ENCODE peak calls at places on chromosome 10, in nine cellular contexts. G is A549, W is small intestine, B is IMR-90, A is heart left ventricle, U is OCI-LY7, T is left ventricle myocardium inferior, Z is spleen, R is psoas muscle. E is an unnamed sample. For H3K4me1, the result is how much of the 10 kb centered on the place peaks cover.

GRCh38 chr10:102775201-102775972 is 31.6 kb downstream of the WBP1L start:
- DNase-seq in G (no peak), B (peak), T (peak), A (peak), W (no peak), U (no peak), Z (no peak), R (peak), E (peak)

GRCh38 chr10:50515420-50515819 is 108.3 kb downstream of the SGMS1 start:
- DNase-seq in U (no peak), G (no peak), R (no peak), B (no peak), W (no peak), A (no peak), Z (no peak), T (no peak), E (no peak)

GRCh38 chr10:27457261-27457945 is 46.7 kb upstream of the RAB18 start:
- DNase-seq in B (no peak), W (no peak), A (no peak), R (no peak), G (no peak), T (no peak), Z (no peak), U (no peak), E (no peak)

GRCh38 chr10:7523656-7524055 is 112.8 kb upstream of the SFMBT2 start:
- DNase-seq in Z (no peak), T (no peak), B (no peak), G (peak), A (no peak), R (no peak), U (no peak), W (no peak), E (no peak)

GRCh38 chr10:43202224-43202656 is 64.0 kb downstream of the CSGALNACT2 start:
- DNase-seq in Z (peak), W (peak), A (peak), B (no peak), U (peak), R (peak), G (peak), T (no peak), E (peak)

GRCh38 chr10:12927896-12928295 is 73.6 kb downstream of the CCDC3 start:
- DNase-seq in W (no peak), U (no peak), A (no peak), B (no peak), T (no peak), R (no peak), Z (no peak), G (no peak), E (no peak)

GRCh38 chr10:8149991-8150390 is 95.5 kb downstream of the GATA3 start:
- DNase-seq in A (no peak), R (no peak), Z (no peak), G (no peak), U (no peak), B (no peak), T (no peak), W (no peak), E (no peak)

GRCh38 chr10:555682-556350 is 133.7 kb downstream of the DIP2C start:
- DNase-seq in B (no peak), G (no peak), U (no peak), T (no peak), W (no peak), A (no peak), R (no peak), Z (no peak), E (no peak)

GRCh38 chr10:47165711-47166404 is 134.1 kb upstream of the GDF10 start:
- DNase-seq in B (peak), U (no peak), R (peak), W (no peak), T (peak), A (peak), Z (peak), G (no peak), E (peak)

GRCh38 chr10:11145498-11145855 is 127.8 kb downstream of the CELF2 start:
- DNase-seq in B (no peak), Z (peak), T (peak), W (peak), U (peak), G (no peak), A (peak), R (no peak), E (no peak)

GRCh38 chr10:97584060-97584797 is at the start of gene HOGA1:
- DNase-seq in Z (peak), A (peak), U (no peak), W (peak), R (peak), T (peak), B (peak), G (peak), E (peak)

GRCh38 chr10:122126763-122127659 is 138.0 kb downstream of the TACC2 start:
- DNase-seq in B (peak), U (no peak), W (peak), T (no peak), Z (no peak), R (no peak), G (peak), A (no peak), E (peak)

GRCh38 chr10:94192974-94193373 is 169.8 kb downstream of the NOC3L start:
- DNase-seq in G (no peak), U (no peak), A (no peak), B (no peak), R (no peak), T (no peak), W (no peak), Z (no peak), E (no peak)

GRCh38 chr10:131779661-131780394 is 121.0 kb upstream of the PPP2R2D start:
- DNase-seq in U (no peak), A (no peak), R (no peak), B (no peak), W (no peak), Z (no peak), G (no peak), T (no peak), E (no peak)

GRCh38 chr10:117568226-117568625 is 25.7 kb downstream of the EMX2 start:
- DNase-seq in R (no peak), G (no peak), B (no peak), Z (no peak), U (no peak), W (no peak), A (no peak), T (no peak), E (no peak)

GRCh38 chr10:33279791-33280190 is 54.7 kb downstream of the NRP1 start:
- DNase-seq in T (no peak), A (no peak), G (no peak), R (no peak), U (no peak), Z (no peak), W (no peak), B (peak), E (no peak)

GRCh38 chr10:97411411-97411810 is 10.3 kb upstream of the RRP12 start:
- DNase-seq in G (no peak), A (no peak), U (no peak), R (no peak), T (no peak), B (peak), Z (no peak), W (no peak), E (no peak)

GRCh38 chr10:44384601-44385422 is at the start of gene CXCL12:
- DNase-seq in B (peak), T (peak), R (peak), U (no peak), W (no peak), Z (peak), G (no peak), A (peak), E (peak)

GRCh38 chr10:109665321-109665720 is 258.0 kb downstream of the XPNPEP1 start:
- DNase-seq in T (no peak), B (no peak), G (no peak), Z (no peak), R (no peak), U (no peak), W (no peak), A (no peak), E (no peak)

GRCh38 chr10:28551086-28551485 is 18.2 kb downstream of the WAC start:
- DNase-seq in R (no peak), Z (no peak), U (no peak), G (no peak), A (no peak), T (no peak), W (no peak), B (no peak), E (no peak)
- H3K4me1 ChIP-seq in R (half or more), Z (half or more), U (under half), G (under half), A (half or more), T (half or more), W (under half), B (under half), E (under half)

GRCh38 chr10:5566606-5567005 is 41.8 kb downstream of the CALML3 start:
- DNase-seq in Z (no peak), W (no peak), A (peak), G (no peak), T (no peak), B (peak), U (no peak), R (no peak), E (no peak)

GRCh38 chr10:5565671-5566581 is 41.2 kb downstream of the CALML3 start:
- DNase-seq in R (peak), U (no peak), B (peak), W (no peak), A (peak), T (peak), Z (peak), G (no peak), E (peak)

GRCh38 chr10:5563991-5564536 is 39.3 kb downstream of the CALML3 start:
- DNase-seq in R (peak), A (peak), W (no peak), B (peak), T (no peak), U (no peak), G (no peak), Z (peak), E (peak)

GRCh38 chr10:5564537-5565204 is 39.9 kb downstream of the CALML3 start:
- DNase-seq in R (peak), A (peak), U (no peak), Z (peak), T (no peak), W (no peak), B (no peak), G (no peak), E (no peak)

DNA sequence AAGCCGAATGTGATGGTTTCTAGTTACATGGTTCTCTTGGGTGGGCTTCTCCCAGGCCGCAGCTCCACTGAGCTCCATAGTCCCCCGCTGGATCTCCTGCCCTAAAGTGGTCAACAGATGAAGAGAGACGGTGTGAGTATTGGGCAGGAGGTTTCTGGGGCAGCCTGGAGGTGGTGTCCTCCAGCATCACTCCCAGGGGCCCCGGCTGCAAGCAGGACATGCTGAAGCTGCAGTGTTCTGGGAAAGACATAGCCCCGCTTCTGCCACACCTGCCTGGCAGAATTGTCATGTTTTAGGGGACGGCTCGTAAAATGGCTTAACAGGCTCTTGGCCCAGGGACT is 40.4 kb downstream of the CALML3 start:
- DNase-seq in A (peak), B (no peak), G (no peak), Z (peak), U (no peak), R (peak), T (peak), W (no peak), E (no peak)
- H3K4me1 ChIP-seq in A (under half), B (under half), G (under half), Z (under half), U (under half), R (under half), T (under half), W (under half), E (under half)

GRCh38 chr10:46020344-46020656 is 10.1 kb downstream of the NCOA4 start:
- DNase-seq in A (no peak), W (no peak), T (no peak), G (no peak), B (no peak), Z (no peak), R (no peak), U (peak), E (no peak)

GRCh38 chr10:46022978-46023702 is 7.3 kb downstream of the NCOA4 start:
- DNase-seq in B (peak), Z (peak), R (peak), A (peak), U (peak), T (peak), G (peak), W (peak), E (peak)

GRCh38 chr10:46019541-46020343 is 10.7 kb downstream of the NCOA4 start:
- DNase-seq in R (no peak), Z (no peak), G (no peak), T (no peak), A (no peak), B (no peak), W (peak), U (peak), E (no peak)

GRCh38 chr10:46019170-46019528 is 11.3 kb downstream of the NCOA4 start:
- DNase-seq in A (no peak), B (no peak), W (no peak), G (no peak), Z (no peak), T (no peak), U (no peak), R (no peak), E (no peak)

GRCh38 chr10:46020871-46021553 is 9.4 kb downstream of the NCOA4 start:
- DNase-seq in B (peak), T (no peak), R (no peak), G (no peak), Z (no peak), U (no peak), W (no peak), A (no peak), E (no peak)
- H3K4me1 ChIP-seq in B (under half), T (half or more), R (half or more), G (half or more), Z (half or more), U (half or more), W (under half), A (half or more), E (under half)

DNA sequence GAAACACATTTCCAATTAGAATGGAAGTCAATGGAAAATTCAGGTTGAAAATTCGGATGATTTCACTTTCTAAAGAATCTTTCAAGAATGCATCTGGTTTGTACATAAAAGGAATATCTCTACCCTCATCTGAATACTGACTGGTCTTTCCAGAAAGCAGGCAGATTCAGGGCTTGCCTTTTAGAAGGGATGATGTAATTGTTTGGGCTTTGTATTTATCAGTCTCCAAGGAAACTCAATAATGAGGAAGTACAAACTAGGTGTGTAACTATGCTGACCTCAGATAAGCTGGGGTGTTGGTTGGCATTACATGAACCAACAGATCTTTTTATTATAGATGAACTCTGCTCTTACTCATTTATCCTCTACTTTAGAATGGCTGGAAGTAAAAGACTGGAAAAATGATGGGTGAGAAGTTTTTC is 24.1 kb downstream of the PDLIM1 start:
- DNase-seq in R (no peak), G (peak), W (peak), Z (no peak), T (no peak), B (peak), U (peak), A (no peak), E (no peak)
- H3K4me1 ChIP-seq in R (under half), G (half or more), W (under half), Z (under half), T (half or more), B (under half), U (under half), A (under half), E (under half)

DNA sequence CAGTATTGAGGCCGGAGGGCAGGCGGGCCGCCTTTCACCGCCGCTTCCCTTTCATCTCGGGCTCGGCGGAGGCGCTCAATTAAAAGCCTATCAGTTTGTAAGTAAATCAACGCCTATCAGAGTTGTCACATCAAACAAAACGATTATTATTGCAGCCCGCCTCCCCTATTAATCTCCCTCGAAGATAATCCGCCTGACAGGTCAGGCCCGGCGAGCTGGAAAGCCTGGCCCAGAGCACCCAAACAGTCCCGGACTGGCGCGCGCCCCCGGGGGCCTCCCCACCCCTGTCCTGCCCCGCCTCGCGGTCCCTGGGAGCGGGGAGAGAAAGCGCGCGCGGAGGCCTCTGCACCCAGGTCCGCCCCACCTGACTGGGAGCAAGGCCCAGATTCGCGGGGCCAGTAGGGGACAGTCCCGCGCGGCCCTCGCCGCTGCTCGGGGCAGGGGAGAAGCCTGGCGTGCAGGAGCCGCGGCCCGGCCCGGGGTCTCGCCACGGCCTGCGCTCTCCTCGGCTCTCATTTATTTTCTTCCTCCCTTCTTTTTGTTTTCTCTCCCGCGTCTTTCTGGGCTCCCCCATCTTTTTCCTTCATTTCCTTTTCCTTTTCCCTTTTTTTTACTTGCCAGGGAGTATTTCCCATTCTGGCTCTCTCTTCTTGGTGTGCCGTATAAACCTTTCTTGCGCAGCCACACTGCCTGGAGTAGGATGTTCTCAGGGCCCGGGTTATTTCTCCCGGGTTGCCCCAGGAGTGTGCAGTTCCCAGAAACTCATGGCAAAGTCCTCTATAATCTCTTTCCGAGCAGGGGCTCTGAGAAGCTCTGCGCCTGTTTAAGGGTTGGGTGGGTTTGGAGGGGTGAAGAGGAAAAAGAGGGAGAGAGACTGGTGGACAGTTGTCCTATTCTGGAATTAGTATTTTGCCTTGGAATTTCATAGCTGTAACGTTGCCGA is 3.9 kb upstream of the ZNF503 start:
- DNase-seq in W (peak), A (no peak), Z (no peak), B (no peak), T (no peak), U (no peak), G (no peak), R (no peak), E (peak)
- H3K4me1 ChIP-seq in W (under half), A (under half), Z (half or more), B (under half), T (half or more), U (under half), G (under half), R (under half), E (under half)

GRCh38 chr10:118967160-118967559 is 62.4 kb upstream of the NANOS1 start:
- DNase-seq in G (no peak), R (no peak), U (no peak), B (no peak), T (no peak), Z (no peak), A (no peak), W (no peak), E (no peak)

GRCh38 chr10:118966131-118967125 is 63.1 kb upstream of the NANOS1 start:
- DNase-seq in B (no peak), U (no peak), G (no peak), Z (no peak), W (no peak), A (no peak), T (peak), R (no peak), E (no peak)

GRCh38 chr10:118963963-118964362 is 65.6 kb upstream of the NANOS1 start:
- DNase-seq in U (no peak), A (no peak), T (no peak), Z (no peak), B (no peak), W (no peak), G (no peak), R (no peak), E (no peak)

GRCh38 chr10:118965096-118965495 is 64.4 kb upstream of the NANOS1 start:
- DNase-seq in T (no peak), R (no peak), B (no peak), Z (no peak), A (no peak), U (no peak), G (no peak), W (no peak), E (no peak)

DNA sequence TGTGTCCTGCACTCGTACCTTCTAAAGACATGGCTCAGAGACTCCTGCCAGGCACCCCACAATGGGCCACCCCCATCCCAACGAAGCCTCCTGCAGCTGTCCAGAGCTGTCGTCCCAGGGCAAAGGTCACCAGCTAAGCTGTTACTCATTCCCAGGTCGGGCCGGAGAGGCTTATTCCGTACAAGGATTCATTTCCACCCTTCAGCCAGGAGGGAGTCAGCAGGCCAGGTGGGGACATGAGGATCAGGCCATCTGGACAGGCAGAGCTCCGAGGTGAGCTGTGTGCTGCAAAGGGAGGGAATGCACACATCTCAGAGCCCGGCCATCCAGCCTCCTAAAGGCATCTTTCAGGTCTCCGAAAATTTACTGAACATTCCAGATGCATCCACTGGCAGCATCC is 63.9 kb upstream of the NANOS1 start:
- DNase-seq in G (no peak), A (no peak), T (no peak), R (peak), B (no peak), Z (no peak), W (peak), U (no peak), E (no peak)
- H3K4me1 ChIP-seq in G (under half), A (under half), T (under half), R (under half), B (under half), Z (under half), W (under half), U (under half), E (under half)